ENCODE peak calls at places on chromosome 19, in ten cellular contexts. One of them, this sample, is unnamed.

GRCh38 chr19:9842834-9843625 is 7.9 kb downstream of the PIN1 start:
- DNase-seq in mesothelial cell of epicardium: no peak
- DNase-seq in mucosa of descending colon: no peak
- DNase-seq in upper lobe of right lung: no peak
- DNase-seq in CD14-positive monocyte: no peak
- DNase-seq in heart left ventricle: no peak
- DNase-seq in AG09309: no peak
- DNase-seq in fibroblast of lung: no peak
- DNase-seq in gastrocnemius medialis: no peak
- DNase-seq in type B pancreatic cell: no peak
- DNase-seq in this sample: no peak

GRCh38 chr19:16394681-16395375 is 70.2 kb downstream of the KLF2 start:
- DNase-seq in heart left ventricle: no peak
- DNase-seq in mesothelial cell of epicardium: no peak
- DNase-seq in type B pancreatic cell: no peak
- DNase-seq in upper lobe of right lung: no peak
- DNase-seq in mucosa of descending colon: no peak
- DNase-seq in CD14-positive monocyte: peak
- DNase-seq in AG09309: no peak
- DNase-seq in gastrocnemius medialis: no peak
- DNase-seq in fibroblast of lung: peak
- DNase-seq in this sample: no peak

GRCh38 chr19:39277598-39277997 is 9.4 kb downstream of the IFNL2 start:
- DNase-seq in mucosa of descending colon: no peak
- DNase-seq in gastrocnemius medialis: no peak
- DNase-seq in fibroblast of lung: no peak
- DNase-seq in CD14-positive monocyte: no peak
- DNase-seq in AG09309: no peak
- DNase-seq in mesothelial cell of epicardium: no peak
- DNase-seq in upper lobe of right lung: peak
- DNase-seq in type B pancreatic cell: no peak
- DNase-seq in heart left ventricle: no peak
- DNase-seq in this sample: no peak

GRCh38 chr19:14113762-14114414 is 3.7 kb downstream of the PRKACA start:
- DNase-seq in AG09309: no peak
- DNase-seq in heart left ventricle: no peak
- DNase-seq in mucosa of descending colon: peak
- DNase-seq in mesothelial cell of epicardium: no peak
- DNase-seq in upper lobe of right lung: peak
- DNase-seq in gastrocnemius medialis: peak
- DNase-seq in type B pancreatic cell: no peak
- DNase-seq in CD14-positive monocyte: no peak
- DNase-seq in fibroblast of lung: no peak
- DNase-seq in this sample: no peak

GRCh38 chr19:16514383-16515019 is 18.3 kb downstream of the C19orf44 start:
- DNase-seq in heart left ventricle: no peak
- DNase-seq in mucosa of descending colon: no peak
- DNase-seq in AG09309: no peak
- DNase-seq in CD14-positive monocyte: no peak
- DNase-seq in fibroblast of lung: no peak
- DNase-seq in upper lobe of right lung: no peak
- DNase-seq in gastrocnemius medialis: no peak
- DNase-seq in mesothelial cell of epicardium: no peak
- DNase-seq in type B pancreatic cell: no peak
- DNase-seq in this sample: no peak

GRCh38 chr19:12841094-12841493 is 2.8 kb downstream of the MAST1 start:
- DNase-seq in type B pancreatic cell: peak
- DNase-seq in mucosa of descending colon: peak
- DNase-seq in CD14-positive monocyte: no peak
- DNase-seq in AG09309: no peak
- DNase-seq in upper lobe of right lung: peak
- DNase-seq in heart left ventricle: no peak
- DNase-seq in gastrocnemius medialis: no peak
- DNase-seq in fibroblast of lung: no peak
- DNase-seq in mesothelial cell of epicardium: peak
- DNase-seq in this sample: no peak

GRCh38 chr19:30085394-30085793 is 143.4 kb downstream of the URI1 start:
- DNase-seq in type B pancreatic cell: no peak
- DNase-seq in heart left ventricle: no peak
- DNase-seq in mucosa of descending colon: no peak
- DNase-seq in upper lobe of right lung: peak
- DNase-seq in fibroblast of lung: peak
- DNase-seq in AG09309: no peak
- DNase-seq in CD14-positive monocyte: no peak
- DNase-seq in mesothelial cell of epicardium: no peak
- DNase-seq in gastrocnemius medialis: no peak
- DNase-seq in this sample: no peak

GRCh38 chr19:19530423-19530804 is 1.7 kb downstream of the YJEFN3 start:
- DNase-seq in type B pancreatic cell: no peak
- DNase-seq in fibroblast of lung: no peak
- DNase-seq in mesothelial cell of epicardium: no peak
- DNase-seq in upper lobe of right lung: no peak
- DNase-seq in gastrocnemius medialis: no peak
- DNase-seq in AG09309: no peak
- DNase-seq in mucosa of descending colon: no peak
- DNase-seq in heart left ventricle: no peak
- DNase-seq in CD14-positive monocyte: no peak
- DNase-seq in this sample: no peak

DNA sequence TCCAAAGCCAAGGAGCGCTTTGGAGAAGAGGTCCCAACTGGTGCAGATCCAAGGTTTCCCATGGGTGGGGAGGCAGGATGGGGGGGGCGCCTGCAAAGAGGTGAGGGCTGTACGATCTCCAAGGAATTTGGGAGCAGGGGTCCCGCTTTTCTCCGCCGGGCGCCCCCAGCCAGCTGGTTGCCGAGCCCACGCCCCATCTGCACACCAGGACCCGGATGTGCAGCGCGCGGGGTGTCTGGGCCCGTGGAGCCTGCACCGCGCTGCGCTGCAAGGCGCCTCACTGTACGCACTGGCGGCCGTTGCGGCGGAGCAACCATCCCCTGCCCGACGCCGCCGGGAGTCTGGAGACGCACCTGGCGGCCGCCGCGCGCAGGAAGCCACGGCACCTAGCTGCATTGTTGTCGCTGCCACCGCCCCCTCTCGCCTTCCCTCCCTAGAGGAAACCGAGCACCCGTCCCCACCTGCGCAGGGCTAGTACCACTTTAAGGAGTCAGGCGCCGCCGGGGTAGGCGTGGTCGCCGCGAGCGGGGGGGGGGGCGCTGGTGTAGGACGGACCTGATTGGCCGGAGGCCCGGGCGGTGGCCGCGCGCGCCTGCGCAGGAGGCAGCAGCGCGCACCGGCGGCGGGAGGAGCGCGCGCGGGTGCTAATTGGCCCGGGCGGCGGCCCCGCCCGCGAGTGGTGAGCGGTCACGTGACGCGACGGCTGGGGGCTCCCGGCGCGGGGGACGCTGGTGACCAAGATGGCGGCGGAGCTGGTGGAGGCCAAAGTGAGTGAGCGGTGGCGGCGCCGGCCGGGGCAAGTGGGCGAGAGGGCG is at the start of gene PIAS4:
- DNase-seq in mucosa of descending colon: peak
- DNase-seq in CD14-positive monocyte: peak
- DNase-seq in AG09309: peak
- DNase-seq in type B pancreatic cell: peak
- DNase-seq in mesothelial cell of epicardium: peak
- DNase-seq in upper lobe of right lung: peak
- DNase-seq in fibroblast of lung: peak
- DNase-seq in heart left ventricle: peak
- DNase-seq in gastrocnemius medialis: peak
- DNase-seq in this sample: peak
- TF ChIP-seq CTCF in mucosa of descending colon: no peak
- TF ChIP-seq CTCF in CD14-positive monocyte: no peak
- TF ChIP-seq CTCF in AG09309: no peak
- TF ChIP-seq CTCF in type B pancreatic cell: no peak
- TF ChIP-seq CTCF in mesothelial cell of epicardium: no peak
- TF ChIP-seq CTCF in upper lobe of right lung: no peak
- TF ChIP-seq CTCF in fibroblast of lung: no peak
- TF ChIP-seq CTCF in heart left ventricle: no peak
- TF ChIP-seq CTCF in gastrocnemius medialis: no peak
- TF ChIP-seq CTCF in this sample: no peak

GRCh38 chr19:31180907-31181306 is 168.3 kb downstream of the TSHZ3 start:
- DNase-seq in fibroblast of lung: no peak
- DNase-seq in mucosa of descending colon: no peak
- DNase-seq in gastrocnemius medialis: no peak
- DNase-seq in heart left ventricle: no peak
- DNase-seq in CD14-positive monocyte: no peak
- DNase-seq in AG09309: no peak
- DNase-seq in mesothelial cell of epicardium: no peak
- DNase-seq in type B pancreatic cell: no peak
- DNase-seq in upper lobe of right lung: no peak
- DNase-seq in this sample: no peak

GRCh38 chr19:31179471-31179852 is 169.8 kb downstream of the TSHZ3 start:
- DNase-seq in type B pancreatic cell: no peak
- DNase-seq in CD14-positive monocyte: no peak
- DNase-seq in AG09309: no peak
- DNase-seq in mesothelial cell of epicardium: no peak
- DNase-seq in mucosa of descending colon: no peak
- DNase-seq in gastrocnemius medialis: no peak
- DNase-seq in heart left ventricle: no peak
- DNase-seq in upper lobe of right lung: no peak
- DNase-seq in fibroblast of lung: no peak
- DNase-seq in this sample: no peak

GRCh38 chr19:31181535-31181934 is 167.7 kb downstream of the TSHZ3 start:
- DNase-seq in gastrocnemius medialis: no peak
- DNase-seq in AG09309: no peak
- DNase-seq in mesothelial cell of epicardium: no peak
- DNase-seq in upper lobe of right lung: no peak
- DNase-seq in type B pancreatic cell: no peak
- DNase-seq in mucosa of descending colon: no peak
- DNase-seq in heart left ventricle: no peak
- DNase-seq in CD14-positive monocyte: no peak
- DNase-seq in fibroblast of lung: no peak
- DNase-seq in this sample: no peak

DNA sequence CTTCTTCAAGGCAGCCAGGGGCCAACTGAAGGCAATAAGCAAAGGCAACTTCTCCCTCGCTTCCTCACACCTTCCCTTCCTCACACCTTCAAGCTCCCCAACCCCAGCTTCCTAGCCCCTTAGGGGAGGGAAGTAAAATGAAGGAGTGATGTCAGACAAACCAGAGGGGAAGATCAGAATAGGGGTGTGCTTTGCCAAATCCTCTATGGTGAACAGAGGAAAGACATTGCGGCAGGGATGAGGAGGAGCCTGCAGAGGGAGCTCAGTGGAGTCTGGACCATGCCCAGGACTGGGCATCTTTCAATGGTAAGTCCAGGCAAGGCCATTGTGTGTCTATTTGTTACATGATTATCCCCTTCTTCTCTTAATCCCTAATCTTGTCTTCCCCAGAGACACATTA is 164.0 kb downstream of the TSHZ3 start:
- DNase-seq in gastrocnemius medialis: no peak
- DNase-seq in AG09309: no peak
- DNase-seq in mucosa of descending colon: no peak
- DNase-seq in heart left ventricle: no peak
- DNase-seq in upper lobe of right lung: no peak
- DNase-seq in mesothelial cell of epicardium: no peak
- DNase-seq in CD14-positive monocyte: no peak
- DNase-seq in type B pancreatic cell: no peak
- DNase-seq in fibroblast of lung: no peak
- DNase-seq in this sample: no peak
- TF ChIP-seq CTCF in gastrocnemius medialis: no peak
- TF ChIP-seq CTCF in AG09309: no peak
- TF ChIP-seq CTCF in mucosa of descending colon: no peak
- TF ChIP-seq CTCF in heart left ventricle: no peak
- TF ChIP-seq CTCF in upper lobe of right lung: no peak
- TF ChIP-seq CTCF in mesothelial cell of epicardium: no peak
- TF ChIP-seq CTCF in CD14-positive monocyte: no peak
- TF ChIP-seq CTCF in type B pancreatic cell: no peak
- TF ChIP-seq CTCF in fibroblast of lung: no peak
- TF ChIP-seq CTCF in this sample: peak

GRCh38 chr19:49324801-49325491 is at the start of gene SLC6A16:
- DNase-seq in upper lobe of right lung: peak
- DNase-seq in mesothelial cell of epicardium: peak
- DNase-seq in CD14-positive monocyte: no peak
- DNase-seq in heart left ventricle: no peak
- DNase-seq in fibroblast of lung: no peak
- DNase-seq in AG09309: no peak
- DNase-seq in mucosa of descending colon: no peak
- DNase-seq in type B pancreatic cell: peak
- DNase-seq in gastrocnemius medialis: no peak
- DNase-seq in this sample: no peak

GRCh38 chr19:49328741-49329140 is 3.8 kb upstream of the SLC6A16 start:
- DNase-seq in type B pancreatic cell: no peak
- DNase-seq in heart left ventricle: no peak
- DNase-seq in fibroblast of lung: no peak
- DNase-seq in gastrocnemius medialis: no peak
- DNase-seq in mesothelial cell of epicardium: no peak
- DNase-seq in AG09309: no peak
- DNase-seq in mucosa of descending colon: no peak
- DNase-seq in upper lobe of right lung: no peak
- DNase-seq in CD14-positive monocyte: no peak
- DNase-seq in this sample: no peak

GRCh38 chr19:49326165-49326704 is 1.2 kb upstream of the SLC6A16 start:
- DNase-seq in fibroblast of lung: no peak
- DNase-seq in mesothelial cell of epicardium: no peak
- DNase-seq in mucosa of descending colon: no peak
- DNase-seq in CD14-positive monocyte: no peak
- DNase-seq in gastrocnemius medialis: no peak
- DNase-seq in heart left ventricle: no peak
- DNase-seq in upper lobe of right lung: no peak
- DNase-seq in AG09309: no peak
- DNase-seq in type B pancreatic cell: no peak
- DNase-seq in this sample: no peak

GRCh38 chr19:49331616-49332055 is 3.6 kb upstream of the CD37 start:
- DNase-seq in type B pancreatic cell: no peak
- DNase-seq in gastrocnemius medialis: no peak
- DNase-seq in mucosa of descending colon: peak
- DNase-seq in mesothelial cell of epicardium: no peak
- DNase-seq in heart left ventricle: no peak
- DNase-seq in upper lobe of right lung: peak
- DNase-seq in fibroblast of lung: peak
- DNase-seq in AG09309: no peak
- DNase-seq in CD14-positive monocyte: peak
- DNase-seq in this sample: no peak

GRCh38 chr19:49327878-49328544 is 3.0 kb upstream of the SLC6A16 start:
- DNase-seq in mesothelial cell of epicardium: no peak
- DNase-seq in gastrocnemius medialis: no peak
- DNase-seq in CD14-positive monocyte: no peak
- DNase-seq in heart left ventricle: no peak
- DNase-seq in fibroblast of lung: peak
- DNase-seq in upper lobe of right lung: peak
- DNase-seq in mucosa of descending colon: peak
- DNase-seq in AG09309: no peak
- DNase-seq in type B pancreatic cell: peak
- DNase-seq in this sample: no peak
- TF ChIP-seq CTCF in mesothelial cell of epicardium: peak
- TF ChIP-seq CTCF in gastrocnemius medialis: peak
- TF ChIP-seq CTCF in CD14-positive monocyte: peak
- TF ChIP-seq CTCF in heart left ventricle: peak
- TF ChIP-seq CTCF in fibroblast of lung: peak
- TF ChIP-seq CTCF in upper lobe of right lung: peak
- TF ChIP-seq CTCF in mucosa of descending colon: peak
- TF ChIP-seq CTCF in AG09309: peak
- TF ChIP-seq CTCF in type B pancreatic cell: peak
- TF ChIP-seq CTCF in this sample: peak

DNA sequence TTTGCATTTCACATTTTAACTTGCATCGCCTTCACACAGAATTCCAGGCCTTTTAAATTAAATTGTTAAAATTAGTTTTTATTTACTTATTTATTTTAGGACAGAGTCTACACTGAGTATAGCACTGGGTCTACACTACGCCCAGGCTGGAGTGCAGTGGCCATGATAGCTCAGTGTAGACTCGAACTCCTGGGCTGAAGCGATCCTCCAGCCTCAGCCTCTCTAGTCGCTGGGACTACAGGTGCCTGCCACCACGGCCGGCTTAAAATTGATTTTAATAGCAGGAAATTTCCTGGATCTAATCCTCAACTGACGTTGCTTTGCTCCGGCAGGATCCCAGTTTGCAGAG is 301 bp upstream of the ZNF610 start:
- DNase-seq in gastrocnemius medialis: no peak
- DNase-seq in fibroblast of lung: no peak
- DNase-seq in AG09309: no peak
- DNase-seq in CD14-positive monocyte: no peak
- DNase-seq in upper lobe of right lung: no peak
- DNase-seq in heart left ventricle: no peak
- DNase-seq in mesothelial cell of epicardium: no peak
- DNase-seq in type B pancreatic cell: no peak
- DNase-seq in mucosa of descending colon: no peak
- DNase-seq in this sample: no peak
- TF ChIP-seq CTCF in gastrocnemius medialis: no peak
- TF ChIP-seq CTCF in fibroblast of lung: no peak
- TF ChIP-seq CTCF in AG09309: no peak
- TF ChIP-seq CTCF in CD14-positive monocyte: no peak
- TF ChIP-seq CTCF in upper lobe of right lung: no peak
- TF ChIP-seq CTCF in heart left ventricle: no peak
- TF ChIP-seq CTCF in mesothelial cell of epicardium: no peak
- TF ChIP-seq CTCF in type B pancreatic cell: no peak
- TF ChIP-seq CTCF in mucosa of descending colon: no peak
- TF ChIP-seq CTCF in this sample: no peak

This sample was measured in AG09319.